ENCODE peak calls at places on chromosomes 11 and 22, in six cellular contexts. One of them, this sample, is unnamed.

GRCh38 chr11:75665126-75665525 is 3.7 kb downstream of the MAP6 start:
- DNase-seq in A549: no peak
- DNase-seq in sigmoid colon: no peak
- DNase-seq in stomach: no peak
- DNase-seq in ovary: no peak
- DNase-seq in adrenal gland: no peak
- DNase-seq in this sample: no peak

GRCh38 chr22:40479887-40480538 is 109.6 kb downstream of the SGSM3 start:
- DNase-seq in A549: no peak
- DNase-seq in sigmoid colon: no peak
- DNase-seq in stomach: no peak
- DNase-seq in ovary: no peak
- DNase-seq in adrenal gland: no peak
- DNase-seq in this sample: no peak

GRCh38 chr22:42170946-42171345 is 40.3 kb upstream of the CYP2D6 start:
- DNase-seq in A549: no peak
- DNase-seq in sigmoid colon: no peak
- DNase-seq in stomach: no peak
- DNase-seq in ovary: no peak
- DNase-seq in adrenal gland: no peak
- DNase-seq in this sample: no peak

GRCh38 chr11:76806131-76806530 is 23.0 kb downstream of the TSKU start:
- DNase-seq in A549: no peak
- DNase-seq in sigmoid colon: no peak
- DNase-seq in stomach: no peak
- DNase-seq in ovary: no peak
- DNase-seq in adrenal gland: no peak
- DNase-seq in this sample: no peak

GRCh38 chr22:26464312-26464711 is 19.3 kb downstream of the HPS4 start:
- DNase-seq in A549: no peak
- DNase-seq in sigmoid colon: no peak
- DNase-seq in stomach: no peak
- DNase-seq in ovary: no peak
- DNase-seq in adrenal gland: peak
- DNase-seq in this sample: no peak

GRCh38 chr11:130831506-130832385 is 84.5 kb downstream of the SNX19 start:
- DNase-seq in A549: no peak
- DNase-seq in sigmoid colon: no peak
- DNase-seq in stomach: no peak
- DNase-seq in ovary: no peak
- DNase-seq in adrenal gland: no peak
- DNase-seq in this sample: no peak

GRCh38 chr22:48405741-48406140 is 1421.9 kb downstream of the BRD1 start:
- DNase-seq in A549: peak
- DNase-seq in sigmoid colon: no peak
- DNase-seq in stomach: no peak
- DNase-seq in ovary: no peak
- DNase-seq in adrenal gland: no peak
- DNase-seq in this sample: no peak

GRCh38 chr11:35682230-35683195 is 19.9 kb downstream of the TRIM44 start:
- DNase-seq in A549: no peak
- DNase-seq in sigmoid colon: no peak
- DNase-seq in stomach: no peak
- DNase-seq in ovary: no peak
- DNase-seq in adrenal gland: peak
- DNase-seq in this sample: no peak

GRCh38 chr11:110478410-110478809 is 48.7 kb downstream of the FDX1 start:
- DNase-seq in A549: no peak
- DNase-seq in sigmoid colon: no peak
- DNase-seq in stomach: no peak
- DNase-seq in ovary: no peak
- DNase-seq in adrenal gland: peak
- DNase-seq in this sample: no peak

GRCh38 chr22:30609260-30610185 is 2.5 kb downstream of the TCN2 start:
- DNase-seq in A549: peak
- DNase-seq in sigmoid colon: peak
- DNase-seq in stomach: peak
- DNase-seq in ovary: peak
- DNase-seq in adrenal gland: peak
- DNase-seq in this sample: peak

GRCh38 chr11:120520091-120520822 is 8.7 kb downstream of the GRIK4 start:
- DNase-seq in A549: no peak
- DNase-seq in sigmoid colon: peak
- DNase-seq in stomach: no peak
- DNase-seq in ovary: peak
- DNase-seq in adrenal gland: no peak
- DNase-seq in this sample: no peak

DNA sequence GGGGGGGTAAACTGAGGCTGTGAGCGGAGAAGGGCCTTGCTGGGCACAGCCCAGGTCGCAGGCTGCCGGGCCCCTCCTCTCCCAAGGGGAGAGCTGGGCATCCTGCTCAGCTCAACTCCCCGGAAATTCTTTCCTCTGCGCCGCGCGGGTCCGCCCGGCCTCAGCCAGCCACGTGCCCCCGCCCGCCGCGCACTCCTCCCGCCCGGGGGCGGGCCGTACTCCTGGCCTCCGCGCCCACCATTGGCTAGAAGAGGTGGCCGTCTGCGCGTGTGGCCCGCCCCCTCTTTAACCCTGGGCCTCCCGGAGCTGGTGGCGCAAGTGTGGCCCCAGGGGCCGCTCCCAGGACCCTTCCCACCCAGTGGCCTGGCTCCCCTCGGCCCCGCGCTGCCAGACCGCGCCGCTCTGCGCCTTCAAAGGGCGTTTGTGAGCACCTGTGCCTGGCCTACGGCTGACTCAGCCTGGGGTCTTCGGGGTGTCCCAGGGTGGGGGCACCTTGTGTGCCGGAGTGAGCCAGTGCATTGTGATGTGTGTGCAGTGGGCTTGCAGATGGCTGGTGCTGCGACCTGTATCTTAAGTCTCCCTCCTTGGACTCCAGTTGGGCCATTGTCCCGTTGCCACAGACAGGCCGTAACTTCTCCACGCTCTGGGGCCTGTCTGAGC is 2.0 kb downstream of the MRGPRF start:
- DNase-seq in A549: peak
- DNase-seq in sigmoid colon: peak
- DNase-seq in stomach: peak
- DNase-seq in ovary: peak
- DNase-seq in adrenal gland: no peak
- DNase-seq in this sample: peak
- TF ChIP-seq POLR2A in A549: no peak
- TF ChIP-seq POLR2A in sigmoid colon: peak
- TF ChIP-seq POLR2A in stomach: no peak
- TF ChIP-seq POLR2A in ovary: no peak
- TF ChIP-seq POLR2A in adrenal gland: no peak
- TF ChIP-seq POLR2A in this sample: no peak

GRCh38 chr11:94973099-94973968 is at the start of the genes CWC15 and KDM4D:
- DNase-seq in A549: peak
- DNase-seq in sigmoid colon: peak
- DNase-seq in stomach: peak
- DNase-seq in ovary: peak
- DNase-seq in adrenal gland: peak
- DNase-seq in this sample: peak
- TF ChIP-seq POLR2A in A549: peak
- TF ChIP-seq POLR2A in sigmoid colon: no peak
- TF ChIP-seq POLR2A in stomach: no peak
- TF ChIP-seq POLR2A in ovary: peak
- TF ChIP-seq POLR2A in adrenal gland: peak
- TF ChIP-seq POLR2A in this sample: peak

DNA sequence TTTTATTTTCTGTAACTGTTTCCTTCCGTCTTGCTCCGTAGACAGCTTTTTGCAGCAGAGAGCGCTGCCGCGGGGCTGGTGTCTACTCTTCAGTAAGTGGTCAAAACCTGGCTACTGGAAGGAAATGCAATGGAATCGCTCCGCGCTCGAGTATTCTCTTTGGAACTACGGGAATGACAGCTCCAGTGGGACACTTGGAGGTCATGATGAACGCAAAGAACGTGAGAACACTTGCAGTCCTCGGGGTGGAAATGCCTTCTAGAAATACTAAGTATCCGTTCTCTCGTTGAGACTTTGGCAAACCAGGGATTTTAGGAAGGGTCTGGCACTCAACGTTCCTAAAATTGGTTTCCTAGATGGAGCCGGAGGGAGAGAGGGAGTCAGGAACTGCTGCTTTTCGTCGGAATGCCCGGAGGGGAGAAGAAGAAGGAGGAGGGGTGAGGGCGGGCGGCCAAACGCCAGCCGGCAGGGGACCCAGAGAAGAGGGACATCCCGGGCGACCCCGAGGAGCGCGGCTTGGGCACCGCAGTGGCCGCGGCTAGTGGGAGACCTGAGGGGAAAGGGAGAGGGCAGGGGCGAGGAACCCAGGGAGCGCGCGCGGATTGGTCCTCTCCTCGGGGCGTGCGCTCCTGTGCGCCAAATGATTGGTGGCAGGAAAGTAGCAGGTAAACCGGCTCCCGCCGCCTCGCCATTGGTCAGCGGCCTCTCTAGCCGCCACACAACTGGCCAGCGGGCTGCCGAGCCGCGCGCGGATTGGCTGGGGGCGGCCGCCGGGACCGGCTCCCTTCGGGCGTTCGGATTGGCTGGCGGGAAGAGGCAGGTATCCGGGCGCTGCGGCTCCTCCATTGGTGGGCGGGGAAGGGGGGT is 505 bp upstream of the BMAL1 start:
- DNase-seq in A549: peak
- DNase-seq in sigmoid colon: peak
- DNase-seq in stomach: peak
- DNase-seq in ovary: peak
- DNase-seq in adrenal gland: peak
- DNase-seq in this sample: peak
- TF ChIP-seq POLR2A in A549: peak
- TF ChIP-seq POLR2A in sigmoid colon: peak
- TF ChIP-seq POLR2A in stomach: peak
- TF ChIP-seq POLR2A in ovary: peak
- TF ChIP-seq POLR2A in adrenal gland: peak
- TF ChIP-seq POLR2A in this sample: peak

DNA sequence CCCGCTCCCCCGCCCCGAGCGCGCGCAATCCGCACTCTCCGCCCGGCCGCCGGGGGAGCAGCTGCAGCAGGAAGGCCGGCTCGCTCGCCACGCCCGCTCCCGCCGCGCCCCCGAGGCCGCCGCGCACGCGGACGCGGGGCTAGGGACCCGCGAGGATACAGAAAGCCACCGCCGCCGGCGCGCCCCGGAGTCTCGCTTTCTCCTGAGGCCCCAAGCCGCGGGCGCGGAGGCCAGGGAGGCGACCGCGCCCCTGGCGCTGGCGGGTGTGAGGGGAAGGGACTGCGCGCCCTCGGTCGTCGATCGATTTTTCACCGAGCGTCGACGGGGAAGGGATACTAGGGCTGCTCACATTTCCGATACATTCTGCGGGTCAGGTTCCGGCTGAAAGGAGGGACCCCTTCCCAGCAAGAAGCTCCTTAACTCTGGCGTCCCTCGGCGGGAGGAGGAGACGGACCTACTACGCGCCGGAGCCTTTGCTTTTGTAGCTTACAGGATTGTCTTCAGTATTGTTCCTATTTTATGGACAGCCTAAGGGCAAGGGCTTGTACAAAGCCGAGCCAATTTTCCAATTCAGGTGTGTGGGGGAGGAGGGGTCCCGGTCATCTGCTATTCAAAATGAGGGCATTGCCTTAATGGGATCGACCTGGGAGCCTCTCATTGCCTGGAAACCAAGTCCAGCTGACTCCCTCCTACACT is 416 bp upstream of the GAB2 start:
- DNase-seq in A549: peak
- DNase-seq in sigmoid colon: peak
- DNase-seq in stomach: peak
- DNase-seq in ovary: peak
- DNase-seq in adrenal gland: peak
- DNase-seq in this sample: peak
- TF ChIP-seq POLR2A in A549: peak
- TF ChIP-seq POLR2A in sigmoid colon: no peak
- TF ChIP-seq POLR2A in stomach: no peak
- TF ChIP-seq POLR2A in ovary: peak
- TF ChIP-seq POLR2A in adrenal gland: peak
- TF ChIP-seq POLR2A in this sample: peak

DNA sequence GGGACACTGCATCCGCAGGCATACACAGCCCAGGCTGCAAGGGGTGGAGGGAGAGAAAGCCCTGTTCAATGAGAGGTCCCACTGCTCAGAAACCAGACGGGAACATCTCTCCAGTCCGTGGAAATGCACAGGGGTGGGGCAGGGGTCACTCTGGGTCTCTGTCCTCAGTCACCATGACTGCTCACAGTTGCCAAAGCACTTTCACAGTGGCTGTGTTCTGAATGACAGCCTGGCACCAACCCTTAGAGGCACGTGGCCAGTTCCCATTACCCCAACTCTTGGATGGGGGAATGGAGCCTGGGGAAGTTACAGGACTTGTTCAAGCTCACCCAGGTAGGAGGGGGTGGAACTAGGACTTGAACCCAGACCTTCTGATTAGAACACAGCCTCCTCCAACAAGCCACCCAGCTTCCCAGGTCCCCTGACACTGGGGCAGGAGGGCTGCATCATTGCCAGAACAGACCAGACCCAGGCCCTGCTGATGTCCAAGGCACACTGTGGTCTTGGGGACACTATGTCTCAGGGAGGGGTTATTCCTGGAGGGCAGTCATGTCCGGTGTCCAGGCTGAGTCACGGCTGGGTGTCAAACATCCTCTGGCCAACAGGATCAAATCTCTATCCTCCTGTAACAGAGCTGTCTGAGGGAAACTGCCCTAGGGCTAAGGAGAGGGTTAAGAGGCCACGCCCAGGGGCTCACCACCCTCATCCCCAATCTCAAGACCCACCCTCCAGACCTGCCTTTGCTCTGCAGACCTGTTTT is 8.2 kb downstream of the ZNF70 start:
- DNase-seq in A549: no peak
- DNase-seq in sigmoid colon: no peak
- DNase-seq in stomach: no peak
- DNase-seq in ovary: no peak
- DNase-seq in adrenal gland: no peak
- DNase-seq in this sample: no peak
- TF ChIP-seq POLR2A in A549: no peak
- TF ChIP-seq POLR2A in sigmoid colon: no peak
- TF ChIP-seq POLR2A in stomach: no peak
- TF ChIP-seq POLR2A in ovary: no peak
- TF ChIP-seq POLR2A in adrenal gland: no peak
- TF ChIP-seq POLR2A in this sample: no peak

DNA sequence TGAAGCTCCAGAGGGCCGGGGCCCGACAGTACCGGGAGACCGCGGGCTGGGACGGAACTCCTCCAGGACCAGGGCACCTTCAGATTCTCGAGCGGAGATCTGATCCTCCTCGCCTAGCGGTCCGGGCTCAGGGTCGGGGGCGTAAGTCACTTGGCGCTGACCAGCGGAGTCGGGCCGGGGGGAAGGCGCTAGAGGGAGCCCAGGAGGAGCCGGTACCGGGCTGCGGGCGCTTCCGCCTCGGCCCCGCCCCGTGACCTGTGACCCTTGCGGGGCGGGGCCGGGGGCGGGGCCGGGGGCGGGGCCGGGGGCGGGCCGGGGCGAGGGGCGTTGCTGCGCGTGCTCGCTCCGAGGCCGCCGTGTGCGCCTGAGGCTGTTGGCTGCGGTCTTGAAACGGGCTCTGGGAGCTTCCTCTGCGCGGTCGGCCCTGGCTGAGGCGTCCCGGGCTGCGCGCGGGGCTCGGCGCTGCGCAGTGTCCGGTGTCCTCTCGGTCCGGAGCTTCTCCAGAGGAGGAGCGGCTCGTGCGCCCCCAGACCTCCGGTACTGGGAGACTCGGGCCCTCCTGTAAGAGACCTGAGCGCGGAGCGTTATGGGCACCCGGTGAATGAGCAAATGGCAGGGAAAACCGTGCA is at the start of gene ARSA:
- DNase-seq in A549: peak
- DNase-seq in sigmoid colon: peak
- DNase-seq in stomach: peak
- DNase-seq in ovary: peak
- DNase-seq in adrenal gland: peak
- DNase-seq in this sample: peak
- TF ChIP-seq POLR2A in A549: peak
- TF ChIP-seq POLR2A in sigmoid colon: no peak
- TF ChIP-seq POLR2A in stomach: no peak
- TF ChIP-seq POLR2A in ovary: no peak
- TF ChIP-seq POLR2A in adrenal gland: peak
- TF ChIP-seq POLR2A in this sample: no peak

GRCh38 chr22:19940536-19941364 is 822 bp upstream of the COMT start:
- DNase-seq in A549: no peak
- DNase-seq in sigmoid colon: peak
- DNase-seq in stomach: no peak
- DNase-seq in ovary: peak
- DNase-seq in adrenal gland: no peak
- DNase-seq in this sample: no peak
- TF ChIP-seq POLR2A in A549: no peak
- TF ChIP-seq POLR2A in sigmoid colon: no peak
- TF ChIP-seq POLR2A in stomach: no peak
- TF ChIP-seq POLR2A in ovary: no peak
- TF ChIP-seq POLR2A in adrenal gland: no peak
- TF ChIP-seq POLR2A in this sample: no peak